ENCODE peak calls at places on chromosomes 2 and 18, in five cellular contexts. W is HL-60, C is transverse colon, D is sigmoid colon, T is breast epithelium. M is an unnamed sample.
A peak's percentile ranks its signal among the peaks of the same experiment; 100 is the strongest.

GRCh38 chr18:44079602-44080001 is 601.1 kb upstream of the SETBP1 start:
- DNase-seq in W (no peak), C (no peak), D (no peak), T (no peak), M (no peak)

GRCh38 chr2:190880374-190881073 is at the start of gene GLS:
- DNase-seq in W (peak; percentile 97), C (peak; percentile 98), D (peak; percentile 99), T (peak; percentile 95), M (peak; percentile 97)

GRCh38 chr2:68766378-68766845 is 31.8 kb downstream of the ARHGAP25 start:
- DNase-seq in W (peak; percentile 98), C (peak; percentile 56), D (peak; percentile 69), T (no peak), M (peak; percentile 48)

GRCh38 chr2:118031566-118031965 is 17.7 kb upstream of the CCDC93 start:
- DNase-seq in W (no peak), C (no peak), D (no peak), T (no peak), M (no peak)

GRCh38 chr18:577606-578005 is 2.6 kb upstream of the CETN1 start:
- DNase-seq in W (no peak), C (no peak), D (no peak), T (no peak), M (no peak)

GRCh38 chr2:39121523-39122063 is 742 bp upstream of the SOS1 start:
- DNase-seq in W (no peak), C (no peak), D (no peak), T (no peak), M (no peak)

GRCh38 chr18:68429809-68430208 is 285.1 kb downstream of the TMX3 start:
- DNase-seq in W (no peak), C (no peak), D (no peak), T (no peak), M (no peak)

GRCh38 chr2:227378371-227378782 is 729 bp downstream of the TM4SF20 start:
- DNase-seq in W (no peak), C (no peak), D (no peak), T (no peak), M (no peak)

GRCh38 chr2:162244559-162245031 is 1.4 kb upstream of the FAP start:
- DNase-seq in W (no peak), C (no peak), D (peak; percentile 78), T (no peak), M (no peak)

GRCh38 chr2:56127773-56128170 is 56.0 kb upstream of the CCDC85A start:
- DNase-seq in W (no peak), C (no peak), D (no peak), T (no peak), M (no peak)

GRCh38 chr18:49135871-49136270 is 185.1 kb upstream of the SMAD7 start:
- DNase-seq in W (no peak), C (no peak), D (no peak), T (no peak), M (no peak)

GRCh38 chr18:34835466-34835865 is 125.4 kb downstream of the DTNA start:
- DNase-seq in W (no peak), C (no peak), D (no peak), T (no peak), M (no peak)

GRCh38 chr2:5946210-5947118 is 254.3 kb downstream of the SOX11 start:
- DNase-seq in W (no peak), C (no peak), D (no peak), T (no peak), M (no peak)

GRCh38 chr18:13416208-13416607 is 197.6 kb downstream of the LDLRAD4 start:
- DNase-seq in W (no peak), C (no peak), D (no peak), T (no peak), M (no peak)

GRCh38 chr2:31515586-31515985 is 65.2 kb downstream of the SRD5A2 start:
- DNase-seq in W (no peak), C (no peak), D (no peak), T (no peak), M (no peak)

GRCh38 chr2:119234021-119235019 is 10.7 kb downstream of the STEAP3 start:
- DNase-seq in W (peak; percentile 16), C (no peak), D (no peak), T (no peak), M (no peak)

GRCh38 chr2:234555616-234556249 is 58.9 kb upstream of the ARL4C start:
- DNase-seq in W (no peak), C (no peak), D (no peak), T (no peak), M (no peak)

GRCh38 chr2:204329532-204329931 is 215.7 kb upstream of the PARD3B start:
- DNase-seq in W (no peak), C (no peak), D (no peak), T (no peak), M (no peak)

GRCh38 chr2:232966122-232966521 is 46.9 kb downstream of the NGEF start:
- DNase-seq in W (no peak), C (no peak), D (no peak), T (no peak), M (no peak)

GRCh38 chr18:70135604-70136003 is 69.9 kb downstream of the RTTN start:
- DNase-seq in W (no peak), C (no peak), D (no peak), T (no peak), M (no peak)

GRCh38 chr18:63775166-63775730 is at the start of gene SERPINB7:
- DNase-seq in W (no peak), C (no peak), D (no peak), T (no peak), M (no peak)

GRCh38 chr2:238439093-238439849 is 12.5 kb downstream of the ASB1 start:
- DNase-seq in W (no peak), C (no peak), D (no peak), T (no peak), M (peak; percentile 61)

GRCh38 chr2:46632349-46632748 is 153.0 kb downstream of the TMEM247 start:
- DNase-seq in W (no peak), C (no peak), D (no peak), T (no peak), M (no peak)

GRCh38 chr2:20818820-20819219 is 4.1 kb downstream of the LDAH start:
- DNase-seq in W (peak; percentile 15), C (no peak), D (no peak), T (no peak), M (no peak)

GRCh38 chr2:188181035-188181434 is 110.6 kb upstream of the GULP1 start:
- DNase-seq in W (no peak), C (no peak), D (no peak), T (no peak), M (no peak)

GRCh38 chr2:98296435-98296834 is 49.8 kb upstream of the CNGA3 start:
- DNase-seq in W (no peak), C (no peak), D (no peak), T (no peak), M (no peak)

GRCh38 chr2:152466925-152467676 is 132.1 kb downstream of the FMNL2 start:
- DNase-seq in W (peak; percentile 72), C (peak; percentile 19), D (peak; percentile 70), T (no peak), M (no peak)

GRCh38 chr2:143885461-143885860 is 634.5 kb downstream of the ZEB2 start:
- DNase-seq in W (no peak), C (no peak), D (no peak), T (no peak), M (no peak)

GRCh38 chr2:63050186-63050915 is at the start of gene OTX1:
- DNase-seq in W (peak; percentile 84), C (peak; percentile 59), D (peak; percentile 56), T (no peak), M (peak; percentile 78)

GRCh38 chr2:86274265-86274917 is 63.0 kb downstream of the REEP1 start:
- DNase-seq in W (no peak), C (no peak), D (no peak), T (no peak), M (no peak)

GRCh38 chr18:13302611-13303267 is 84.2 kb downstream of the LDLRAD4 start:
- DNase-seq in W (peak; percentile 33), C (no peak), D (no peak), T (no peak), M (no peak)

GRCh38 chr18:37965572-37965970 is 400.0 kb upstream of the CELF4 start:
- DNase-seq in W (no peak), C (no peak), D (no peak), T (no peak), M (no peak)

GRCh38 chr2:237132799-237133198 is 47.1 kb downstream of the COPS8 start:
- DNase-seq in W (peak; percentile 35), C (no peak), D (no peak), T (no peak), M (no peak)

DNA sequence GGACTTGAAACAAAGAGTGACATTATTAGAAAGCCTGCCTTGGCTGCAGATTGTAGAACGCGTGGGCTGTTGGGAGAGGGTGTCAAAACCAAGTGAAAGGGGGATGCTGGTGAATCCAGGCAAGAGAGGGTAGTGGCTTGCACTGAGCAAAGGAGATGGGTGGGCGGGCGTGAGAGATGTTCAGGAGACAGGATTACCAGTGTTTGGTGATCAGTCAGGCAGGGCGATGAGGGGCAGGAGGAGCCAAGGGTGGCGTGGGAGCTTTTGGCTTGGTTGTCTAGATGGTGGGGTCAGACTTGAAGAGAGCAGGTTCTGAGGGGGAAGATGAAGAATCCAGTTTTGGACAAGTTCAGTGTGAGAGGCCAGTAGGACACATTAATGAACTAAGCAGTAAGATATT is 154.1 kb downstream of the DYSF start:
- DNase-seq in W (no peak), C (no peak), D (peak; percentile 39), T (peak; percentile 31), M (no peak)
- TF ChIP-seq POLR2AphosphoS5 in W (no peak), C (no peak), D (no peak), T (no peak), M (no peak)

DNA sequence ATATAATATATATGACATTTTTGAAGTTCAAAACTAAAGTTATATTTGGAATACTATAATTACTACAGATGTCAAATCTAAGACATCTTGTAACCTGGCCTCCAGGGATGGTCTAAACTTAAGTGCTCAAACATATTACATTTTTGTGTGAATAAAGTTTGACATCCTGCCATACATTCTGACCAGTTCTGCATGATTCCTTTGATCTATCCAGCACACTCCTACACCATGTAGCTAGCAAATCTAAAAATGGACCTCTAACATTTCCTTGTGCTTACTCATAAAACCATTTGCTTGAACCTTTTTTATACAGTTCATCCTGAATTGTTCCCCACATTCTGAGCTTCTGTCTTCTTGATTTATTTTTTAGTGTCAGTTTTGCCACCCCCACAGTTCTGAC is 294.3 kb upstream of the ZNF804A start:
- DNase-seq in W (no peak), C (no peak), D (no peak), T (no peak), M (no peak)
- TF ChIP-seq POLR2AphosphoS5 in W (no peak), C (no peak), D (no peak), T (no peak), M (no peak)

DNA sequence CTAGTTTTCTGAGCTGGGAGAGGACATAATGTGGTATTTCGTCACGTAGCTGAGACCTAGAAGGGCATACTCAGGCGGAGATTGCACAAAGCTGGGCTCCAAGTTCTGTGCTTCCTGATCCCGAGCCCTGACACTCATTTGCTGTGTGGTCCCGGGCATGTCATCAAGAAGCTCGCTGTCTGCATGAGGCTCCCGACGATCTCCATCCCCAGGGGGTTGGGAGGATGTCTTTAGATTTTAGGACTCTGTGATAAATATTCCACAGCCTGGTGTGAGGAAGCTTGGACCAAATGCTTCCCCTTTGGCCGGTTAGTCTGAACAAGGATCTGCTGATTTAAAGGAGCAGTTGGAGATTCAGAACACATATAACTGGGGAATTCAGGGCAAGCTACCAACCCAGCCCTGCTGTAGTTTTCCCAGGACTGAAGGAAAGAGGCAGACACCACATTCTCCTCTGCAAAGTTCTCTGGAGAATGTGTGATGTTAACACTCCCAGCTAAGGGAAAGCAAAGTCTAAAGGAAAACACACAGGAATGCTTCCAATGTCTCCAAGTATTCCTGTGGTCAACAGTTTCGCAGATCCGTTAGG is 2.3 kb downstream of the KCNE4 start:
- DNase-seq in W (peak; percentile 31), C (peak; percentile 23), D (peak; percentile 90), T (no peak), M (no peak)
- TF ChIP-seq POLR2AphosphoS5 in W (no peak), C (peak; percentile 23), D (peak; percentile 64), T (peak; percentile 83), M (no peak)

GRCh38 chr18:54223568-54224241 is 764 bp downstream of the MBD2 start:
- DNase-seq in W (peak; percentile 67), C (peak; percentile 86), D (peak; percentile 92), T (peak; percentile 65), M (peak; percentile 69)
- TF ChIP-seq POLR2AphosphoS5 in W (no peak), C (peak; percentile 36), D (peak; percentile 24), T (no peak), M (no peak)